ENCODE peak calls at places on chromosomes 4 and X, in seven cellular contexts. C is CD4-positive, alpha-beta memory T cell; V is upper lobe of right lung; K is SK-N-SH; J is lung; T is ovary; M is A673. G is an unnamed sample.
A peak's percentile ranks its signal among the peaks of the same experiment; 100 is the strongest.

GRCh38 chrX:39848900-39849299 is 248.9 kb downstream of the BCOR start:
- DNase-seq in M (no peak), T (no peak), V (no peak), C (no peak), K (no peak), J (no peak), G (no peak)

GRCh38 chrX:154368630-154369452 is 5.6 kb downstream of the FLNA start:
- DNase-seq in T (peak; percentile 83), J (peak; percentile 86), K (no peak), V (peak; percentile 90), C (peak; percentile 95), M (peak; percentile 77), G (peak; percentile 92)

GRCh38 chrX:41558531-41558930 is 111.4 kb downstream of the NYX start:
- DNase-seq in V (no peak), K (peak; percentile 8), J (no peak), M (peak; percentile 44), C (no peak), T (no peak), G (no peak)

GRCh38 chrX:70509078-70509477 is 64.4 kb downstream of the DLG3 start:
- DNase-seq in V (no peak), J (no peak), T (no peak), C (no peak), K (no peak), M (no peak), G (no peak)

GRCh38 chrX:71998836-71999509 is 88.3 kb downstream of the NHSL2 start:
- DNase-seq in V (no peak), J (no peak), M (peak; percentile 59), C (peak; percentile 34), T (no peak), K (peak; percentile 76), G (no peak)

GRCh38 chrX:87063622-87064021 is 454.0 kb upstream of the KLHL4 start:
- DNase-seq in K (no peak), T (no peak), V (no peak), J (no peak), C (no peak), M (no peak), G (no peak)

GRCh38 chrX:13903405-13903804 is 86.5 kb upstream of the GPM6B start:
- DNase-seq in M (no peak), T (no peak), V (no peak), C (no peak), J (no peak), K (no peak), G (no peak)

GRCh38 chrX:151697537-151697936 is 2.3 kb downstream of the PRRG3 start:
- DNase-seq in V (no peak), J (no peak), C (no peak), M (no peak), K (no peak), T (no peak), G (no peak)

GRCh38 chr4:1058198-1058996 is 47.0 kb downstream of the FGFRL1 start:
- DNase-seq in T (no peak), J (no peak), K (no peak), M (no peak), C (no peak), V (peak; percentile 57), G (no peak)

GRCh38 chr4:15755321-15755750 is 22.8 kb upstream of the CD38 start:
- DNase-seq in M (no peak), K (no peak), J (no peak), T (no peak), V (no peak), C (no peak), G (no peak)

GRCh38 chr4:72715299-72715698 is 146.3 kb upstream of the ADAMTS3 start:
- DNase-seq in T (no peak), M (no peak), C (no peak), K (no peak), V (no peak), J (no peak), G (no peak)

GRCh38 chr4:111066887-111067286 is 444.0 kb upstream of the PITX2 start:
- DNase-seq in V (no peak), C (no peak), M (no peak), J (no peak), K (no peak), T (no peak), G (no peak)

GRCh38 chr4:803884-804283 is 22.0 kb downstream of the CPLX1 start:
- DNase-seq in T (no peak), C (no peak), M (no peak), J (no peak), K (no peak), V (no peak), G (peak; percentile 24)

GRCh38 chr4:8103421-8103820 is 55.2 kb downstream of the ABLIM2 start:
- DNase-seq in M (no peak), J (no peak), C (no peak), K (no peak), T (no peak), V (no peak), G (no peak)

GRCh38 chrX:105695451-105695850 is 126.9 kb upstream of the NRK start:
- DNase-seq in K (no peak), M (no peak), J (no peak), V (no peak), C (no peak), T (no peak), G (no peak)

GRCh38 chrX:23904096-23904495 is 3.6 kb downstream of the APOO start:
- DNase-seq in K (no peak), V (no peak), J (no peak), T (no peak), M (peak; percentile 72), C (no peak), G (no peak)

GRCh38 chr4:40482985-40483647 is 146.5 kb downstream of the RBM47 start:
- DNase-seq in C (no peak), T (no peak), M (no peak), J (no peak), K (no peak), V (no peak), G (no peak)

GRCh38 chrX:67724359-67725110 is 180.7 kb downstream of the AR start:
- DNase-seq in J (no peak), K (no peak), C (no peak), V (no peak), T (no peak), M (no peak), G (no peak)

GRCh38 chr4:770022-770421 is 55.9 kb downstream of the CPLX1 start:
- DNase-seq in C (no peak), J (no peak), M (no peak), V (no peak), T (no peak), K (no peak), G (no peak)

GRCh38 chr4:337143-337931 is at the start of gene ZNF141:
- DNase-seq in M (peak; percentile 98), K (peak; percentile 97), V (peak; percentile 96), J (peak; percentile 97), C (peak; percentile 94), T (peak; percentile 97), G (peak; percentile 98)

GRCh38 chr4:123121241-123121907 is 199.0 kb upstream of the NUDT6 start:
- DNase-seq in V (no peak), M (no peak), T (no peak), K (no peak), C (no peak), J (no peak), G (no peak)

GRCh38 chrX:71606536-71607216 is 11.6 kb downstream of the CXCR3 start:
- DNase-seq in T (no peak), K (no peak), V (no peak), M (peak; percentile 53), C (peak; percentile 35), J (no peak), G (no peak)

GRCh38 chr4:165493359-165493758 is 114.6 kb downstream of the CPE start:
- DNase-seq in M (peak; percentile 88), T (peak; percentile 34), J (peak; percentile 60), V (peak; percentile 81), C (peak; percentile 52), K (peak; percentile 36), G (peak; percentile 58)

GRCh38 chr4:153248641-153249198 is 44.5 kb downstream of the TRIM2 start:
- DNase-seq in K (peak; percentile 20), M (no peak), J (no peak), T (no peak), C (no peak), V (no peak), G (no peak)

GRCh38 chrX:134646170-134646569 is 12.1 kb downstream of the PLAC1 start:
- DNase-seq in J (no peak), K (no peak), V (no peak), C (no peak), M (no peak), T (no peak), G (no peak)

GRCh38 chr4:101790521-101791188 is at the start of gene BANK1:
- DNase-seq in C (peak; percentile 16), K (peak; percentile 11), J (peak; percentile 42), V (peak; percentile 86), M (no peak), T (no peak), G (peak; percentile 77)

GRCh38 chrX:119503484-119503861 is 35.2 kb downstream of the SLC25A5 start:
- DNase-seq in M (no peak), T (no peak), V (peak; percentile 73), C (no peak), K (no peak), J (peak; percentile 75), G (peak; percentile 84)

GRCh38 chr4:133152801-133153526 is 3.9 kb downstream of the PCDH10 start:
- DNase-seq in C (no peak), T (no peak), M (peak; percentile 51), V (no peak), J (no peak), K (no peak), G (no peak)
- H3K27ac ChIP-seq in C (no peak overlapping the region), T (peak overlapping the region; percentile 56), M (peak overlapping the region; percentile 55), V (no peak overlapping the region), J (no peak overlapping the region), K (no peak overlapping the region), G (peak overlapping the region; percentile 49)

DNA sequence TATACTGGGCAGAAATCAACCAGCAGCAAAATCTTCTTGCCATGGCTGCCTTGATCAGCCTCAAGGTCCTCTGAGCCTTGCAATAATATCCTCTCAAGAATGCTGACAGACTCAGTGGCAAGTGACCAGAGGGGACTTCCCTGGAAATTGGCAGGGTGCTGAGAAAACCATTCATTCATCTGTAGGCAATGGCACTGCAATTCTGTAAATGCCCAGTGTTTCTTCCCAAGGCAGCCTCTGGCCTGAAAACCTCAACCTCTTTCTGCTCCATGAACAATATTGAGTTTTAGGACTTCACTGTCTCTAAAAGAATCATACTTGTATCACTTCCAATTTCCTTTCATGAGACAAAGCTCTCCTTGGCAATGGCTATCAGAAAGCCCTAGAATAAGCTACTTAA is 754.3 kb upstream of the TENM3 start:
- DNase-seq in J (no peak), V (no peak), T (no peak), C (no peak), M (no peak), K (no peak), G (no peak)
- H3K4me3 ChIP-seq in J (no peak overlapping the region), V (no peak overlapping the region), T (no peak overlapping the region), C (no peak overlapping the region), M (no peak overlapping the region), K (no peak overlapping the region), G (no peak overlapping the region)

GRCh38 chr4:100162027-100162685 is 28.1 kb downstream of the DDIT4L start:
- DNase-seq in M (peak; percentile 7), J (no peak), C (no peak), T (no peak), V (no peak), K (no peak), G (no peak)
- H3K27ac ChIP-seq in M (no peak overlapping the region), J (no peak overlapping the region), C (no peak overlapping the region), T (no peak overlapping the region), V (no peak overlapping the region), K (no peak overlapping the region), G (no peak overlapping the region)

DNA sequence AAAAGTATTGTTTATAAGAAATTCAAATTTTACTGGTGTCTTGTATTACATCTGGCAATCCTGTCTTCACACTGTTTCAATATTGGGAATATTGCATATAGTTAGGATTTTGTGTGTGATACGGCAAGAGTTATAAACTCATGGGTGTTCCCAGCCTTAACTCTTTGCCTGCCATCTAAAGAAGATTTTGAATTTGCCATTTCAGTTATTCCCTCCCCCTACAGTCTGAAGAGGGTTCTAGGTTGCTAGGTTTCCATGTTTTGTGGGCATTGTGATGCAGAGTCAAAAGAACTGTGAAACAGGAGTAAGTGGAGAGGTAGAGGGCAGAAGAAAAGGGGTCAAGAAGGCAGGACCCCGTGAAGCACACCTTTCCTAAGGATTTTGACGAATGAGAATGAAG is at the start of gene CPXCR1:
- DNase-seq in M (no peak), J (no peak), K (no peak), C (no peak), V (no peak), T (no peak), G (no peak)
- H3K4me3 ChIP-seq in M (no peak within 1 kb of the TSS), J (no peak within 1 kb of the TSS), K (no peak within 1 kb of the TSS), C (no peak within 1 kb of the TSS), V (no peak within 1 kb of the TSS), T (no peak within 1 kb of the TSS), G (no peak within 1 kb of the TSS)

G was measured in aorta.